ENCODE peak calls at places on chromosome 21, in six cellular contexts. G, Q, R, E, Y and D are unnamed samples.

GRCh38 chr21:35850029-35850428 is 210.3 kb downstream of the SETD4 start:
- DNase-seq in Q (peak), E (no peak), R (no peak), Y (no peak), G (peak), D (no peak)

GRCh38 chr21:19900149-19900548 is 1098.1 kb upstream of the NCAM2 start:
- DNase-seq in Q (no peak), Y (no peak), E (no peak), R (no peak), G (no peak), D (no peak)

GRCh38 chr21:45543371-45543709 is 1.1 kb upstream of the SLC19A1 start:
- DNase-seq in G (peak), Q (no peak), R (no peak), Y (no peak), E (no peak), D (no peak)

GRCh38 chr21:34704119-34704518 is 35.3 kb downstream of the CLIC6 start:
- DNase-seq in G (peak), E (peak), R (no peak), Q (no peak), Y (no peak), D (no peak)

GRCh38 chr21:35627462-35627861 is 432.9 kb downstream of the SETD4 start:
- DNase-seq in E (no peak), R (no peak), G (no peak), Q (no peak), Y (no peak), D (no peak)

GRCh38 chr21:32940079-32941014 is 85.4 kb upstream of the OLIG2 start:
- DNase-seq in R (peak), E (peak), G (no peak), Q (peak), Y (peak), D (peak)

GRCh38 chr21:41403331-41403730 is 22.7 kb upstream of the MX1 start:
- DNase-seq in G (no peak), R (no peak), E (no peak), Y (no peak), Q (no peak), D (no peak)

GRCh38 chr21:39668369-39668768 is 55.6 kb downstream of the B3GALT5 start:
- DNase-seq in Y (no peak), G (no peak), Q (no peak), R (no peak), E (no peak), D (no peak)

GRCh38 chr21:44006017-44006624 is 6.0 kb upstream of the TRAPPC10 start:
- DNase-seq in Q (peak), E (peak), Y (peak), G (peak), R (no peak), D (peak)

GRCh38 chr21:36429672-36430546 is 44.7 kb downstream of the CHAF1B start:
- DNase-seq in E (peak), G (peak), Q (peak), R (no peak), Y (peak), D (peak)

GRCh38 chr21:38965910-38966504 is 160.3 kb downstream of the ETS2 start:
- DNase-seq in Q (peak), E (no peak), G (no peak), R (no peak), Y (no peak), D (no peak)

GRCh38 chr21:24829397-24829796 is 777.9 kb downstream of the MRPL39 start:
- DNase-seq in R (no peak), Q (no peak), G (no peak), E (no peak), Y (no peak), D (no peak)

GRCh38 chr21:46214478-46215340 is 13.9 kb downstream of the LSS start:
- DNase-seq in E (no peak), Y (peak), Q (no peak), G (peak), R (no peak), D (no peak)

GRCh38 chr21:43754948-43755781 is 20.9 kb downstream of the CSTB start:
- DNase-seq in E (no peak), R (no peak), Y (no peak), G (no peak), Q (no peak), D (no peak)

GRCh38 chr21:37546949-37547614 is 180.5 kb downstream of the DYRK1A start:
- DNase-seq in Q (peak), E (no peak), Y (no peak), G (peak), R (peak), D (no peak)

GRCh38 chr21:45207839-45208626 is 79.7 kb downstream of the POFUT2 start:
- DNase-seq in Y (no peak), E (no peak), Q (no peak), R (no peak), G (no peak), D (no peak)

GRCh38 chr21:42321231-42321630 is 6.0 kb upstream of the TFF3 start:
- DNase-seq in Q (no peak), Y (no peak), R (no peak), E (no peak), G (peak), D (no peak)

GRCh38 chr21:41817228-41817627 is 50.4 kb upstream of the RIPK4 start:
- DNase-seq in Q (peak), R (no peak), Y (peak), G (peak), E (peak), D (peak)

GRCh38 chr21:45972716-45973474 is 8.7 kb upstream of the COL6A1 start:
- DNase-seq in G (peak), E (peak), Q (peak), Y (peak), R (no peak), D (no peak)

GRCh38 chr21:42463861-42464515 is 32.0 kb downstream of the RSPH1 start:
- DNase-seq in R (no peak), Y (no peak), Q (no peak), E (peak), G (no peak), D (peak)

GRCh38 chr21:42113926-42114409 is 42.9 kb downstream of the UMODL1 start:
- DNase-seq in R (no peak), Y (no peak), G (peak), Q (peak), E (no peak), D (no peak)

GRCh38 chr21:25670726-25671125 is 31.7 kb downstream of the JAM2 start:
- DNase-seq in R (no peak), G (no peak), E (no peak), Y (no peak), Q (peak), D (no peak)

GRCh38 chr21:45217010-45217409 is 70.7 kb downstream of the POFUT2 start:
- DNase-seq in Y (no peak), G (no peak), R (no peak), E (no peak), Q (no peak), D (no peak)

GRCh38 chr21:26127918-26128317 is 42.7 kb downstream of the APP start:
- DNase-seq in R (no peak), Y (peak), E (peak), G (no peak), Q (peak), D (no peak)

GRCh38 chr21:15003463-15004135 is 61.2 kb downstream of the NRIP1 start:
- DNase-seq in Q (no peak), Y (no peak), E (no peak), G (no peak), R (no peak), D (no peak)